ENCODE peak calls at places on chromosomes 16 and 17, in ten cellular contexts. W is spleen, R is left ventricle myocardium inferior, J is cardiac muscle cell, E is adrenal gland, P is nephron progenitor cell, A is fibroblast of the aortic adventitia, M is HCT116, T is lower lobe of right lung, K is mesothelial cell of epicardium. X is an unnamed sample.

GRCh38 chr16:83393196-83393981 is 414.4 kb upstream of the HSBP1 start:
- DNase-seq in W (no peak), R (no peak), J (no peak), E (no peak), P (no peak), A (peak; percentile 25), M (no peak), T (no peak), K (no peak), X (no peak)

GRCh38 chr16:23074423-23074822 is 74.8 kb downstream of the USP31 start:
- DNase-seq in W (no peak), R (peak; percentile 35), J (no peak), E (peak; percentile 65), P (no peak), A (peak; percentile 43), M (no peak), T (no peak), K (no peak), X (no peak)

GRCh38 chr17:50926523-50926922 is 60.4 kb upstream of the TOB1 start:
- DNase-seq in W (no peak), R (no peak), J (no peak), E (no peak), P (no peak), A (no peak), M (no peak), T (no peak), K (no peak), X (no peak)

GRCh38 chr17:79087428-79088143 is 13.0 kb downstream of the ENGASE start:
- DNase-seq in W (peak; percentile 92), R (peak; percentile 57), J (peak; percentile 63), E (peak; percentile 89), P (peak; percentile 91), A (peak; percentile 52), M (peak; percentile 31), T (peak; percentile 79), K (peak; percentile 60), X (peak; percentile 96)

GRCh38 chr16:89396156-89396555 is 94.2 kb downstream of the ANKRD11 start:
- DNase-seq in W (no peak), R (no peak), J (no peak), E (no peak), P (no peak), A (no peak), M (no peak), T (no peak), K (no peak), X (no peak)

GRCh38 chr17:76458580-76459490 is 5.9 kb upstream of the UBE2O start:
- DNase-seq in W (no peak), R (peak; percentile 58), J (peak; percentile 69), E (peak; percentile 88), P (peak; percentile 64), A (peak; percentile 61), M (peak; percentile 57), T (no peak), K (no peak), X (no peak)

GRCh38 chr17:12765544-12765943 is 23.8 kb upstream of the ARHGAP44 start:
- DNase-seq in W (no peak), R (no peak), J (peak; percentile 90), E (peak; percentile 54), P (no peak), A (peak; percentile 71), M (no peak), T (no peak), K (no peak), X (no peak)

GRCh38 chr17:60744355-60744958 is 66.8 kb downstream of the BCAS3 start:
- DNase-seq in W (no peak), R (no peak), J (no peak), E (no peak), P (no peak), A (no peak), M (no peak), T (no peak), K (no peak), X (no peak)

GRCh38 chr16:8855051-8855786 is 13.6 kb downstream of the CARHSP1 start:
- DNase-seq in W (peak; percentile 37), R (no peak), J (no peak), E (no peak), P (no peak), A (no peak), M (no peak), T (peak; percentile 36), K (no peak), X (peak; percentile 1)
- TF ChIP-seq CTCF in W (no peak), R (no peak), J (no peak), E (no peak), P (no peak), A (peak; percentile 4), M (peak; percentile 42), T (no peak), K (no peak), X (no peak)

DNA sequence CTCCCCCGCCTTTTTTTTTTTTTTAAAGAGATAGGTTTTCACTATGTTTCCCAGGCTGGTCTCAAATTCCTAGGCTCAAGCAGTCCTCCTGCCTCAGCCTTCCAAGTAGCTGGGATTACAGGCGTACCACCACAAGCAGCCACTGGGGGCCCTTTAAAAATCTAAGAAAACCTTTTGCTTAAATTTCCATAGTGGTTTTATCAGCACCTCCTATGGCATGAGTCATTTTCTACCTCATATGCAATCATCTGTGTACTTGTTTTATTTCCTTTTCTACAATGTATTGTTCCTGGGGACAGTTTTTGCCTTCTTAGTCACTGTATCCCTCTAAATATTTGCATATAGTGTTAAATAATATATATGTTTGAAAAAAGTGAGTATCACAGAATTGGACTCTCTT is 29.2 kb downstream of the GNA13 start:
- DNase-seq in W (no peak), R (no peak), J (peak; percentile 81), E (no peak), P (no peak), A (peak; percentile 72), M (peak; percentile 65), T (no peak), K (no peak), X (no peak)
- TF ChIP-seq CTCF in W (no peak), R (no peak), J (peak; percentile 59), E (no peak), P (no peak), A (peak; percentile 57), M (peak; percentile 55), T (peak; percentile 20), K (peak; percentile 34), X (peak; percentile 19)

GRCh38 chr17:77735341-77736206 is 222.9 kb upstream of the TNRC6C start:
- DNase-seq in W (no peak), R (peak; percentile 69), J (peak; percentile 35), E (peak; percentile 67), P (no peak), A (peak; percentile 34), M (no peak), T (peak; percentile 81), K (no peak), X (no peak)

GRCh38 chr17:77737442-77738265 is 220.8 kb upstream of the TNRC6C start:
- DNase-seq in W (no peak), R (no peak), J (no peak), E (peak; percentile 41), P (no peak), A (no peak), M (no peak), T (no peak), K (no peak), X (no peak)

GRCh38 chr17:77735051-77735340 is 223.5 kb upstream of the TNRC6C start:
- DNase-seq in W (no peak), R (no peak), J (no peak), E (no peak), P (no peak), A (no peak), M (no peak), T (no peak), K (no peak), X (no peak)

GRCh38 chr17:77736721-77737120 is 221.8 kb upstream of the TNRC6C start:
- DNase-seq in W (no peak), R (no peak), J (no peak), E (peak; percentile 46), P (no peak), A (no peak), M (no peak), T (no peak), K (no peak), X (no peak)

DNA sequence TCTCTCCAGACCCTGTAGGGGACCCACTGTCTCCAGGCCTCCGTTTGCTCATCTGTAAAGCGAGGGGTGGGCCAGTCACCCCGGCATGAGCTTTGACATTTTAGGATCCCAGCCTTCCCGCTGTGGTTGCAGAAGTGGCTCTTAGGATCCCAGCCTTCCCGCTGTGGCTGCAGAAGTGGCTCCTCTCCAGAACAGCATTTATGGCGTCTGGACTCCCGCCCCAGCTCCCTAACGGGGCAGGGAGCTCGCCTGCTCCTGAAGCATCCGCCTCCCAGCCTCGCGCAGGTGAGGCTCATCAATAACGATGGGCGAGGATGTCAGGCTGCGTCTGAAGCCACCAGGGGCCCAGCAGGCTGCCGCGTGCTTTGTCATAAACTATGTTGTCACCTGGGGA is 222.3 kb upstream of the TNRC6C start:
- DNase-seq in W (no peak), R (peak; percentile 26), J (no peak), E (peak; percentile 48), P (peak; percentile 22), A (no peak), M (no peak), T (no peak), K (no peak), X (no peak)
- TF ChIP-seq CTCF in W (no peak), R (no peak), J (no peak), E (no peak), P (no peak), A (no peak), M (no peak), T (no peak), K (no peak), X (no peak)

GRCh38 chr16:85527042-85527766 is 85.9 kb upstream of the GSE1 start:
- DNase-seq in W (no peak), R (no peak), J (no peak), E (no peak), P (no peak), A (no peak), M (no peak), T (no peak), K (no peak), X (no peak)

GRCh38 chr16:85524630-85525463 is 88.3 kb upstream of the GSE1 start:
- DNase-seq in W (peak; percentile 91), R (no peak), J (peak; percentile 83), E (peak; percentile 73), P (no peak), A (peak; percentile 17), M (no peak), T (peak; percentile 90), K (no peak), X (no peak)

GRCh38 chr16:85526132-85526731 is 86.9 kb upstream of the GSE1 start:
- DNase-seq in W (no peak), R (no peak), J (no peak), E (no peak), P (no peak), A (no peak), M (no peak), T (no peak), K (no peak), X (no peak)

GRCh38 chr16:85524365-85524629 is 88.8 kb upstream of the GSE1 start:
- DNase-seq in W (no peak), R (no peak), J (no peak), E (no peak), P (no peak), A (no peak), M (no peak), T (peak; percentile 62), K (no peak), X (no peak)

DNA sequence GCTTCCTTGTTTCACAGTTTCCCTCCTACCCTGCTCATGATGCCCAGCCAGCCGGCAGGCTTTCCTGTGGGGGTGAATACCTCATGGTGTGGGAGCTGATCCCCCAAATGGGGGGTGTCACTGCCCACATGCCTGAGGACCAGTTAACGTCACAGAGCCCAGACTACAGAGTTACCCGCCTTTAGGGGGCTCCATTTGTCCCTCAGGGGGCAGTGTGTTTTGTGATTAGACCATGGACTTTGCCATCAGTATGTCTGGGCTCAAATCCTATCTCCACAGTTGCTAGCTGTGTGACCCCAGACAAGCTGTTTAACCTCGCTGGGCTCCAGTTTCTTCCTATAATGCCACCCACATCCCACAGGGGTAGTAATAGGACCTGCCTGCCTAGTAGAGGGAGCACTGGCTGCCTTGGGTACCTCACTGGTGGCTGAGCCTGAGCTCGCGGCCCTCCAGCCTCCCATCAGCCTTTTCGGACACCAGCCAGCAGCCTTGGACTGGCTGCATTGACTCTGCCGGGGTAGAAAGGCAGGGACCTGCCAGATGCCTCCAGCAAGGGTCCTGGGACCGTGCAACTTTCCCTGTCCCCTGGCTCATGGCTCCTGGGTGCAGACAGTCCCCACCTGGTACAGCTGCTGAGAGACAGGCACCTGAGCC is 87.5 kb upstream of the GSE1 start:
- DNase-seq in W (no peak), R (no peak), J (no peak), E (no peak), P (no peak), A (no peak), M (no peak), T (no peak), K (no peak), X (no peak)
- TF ChIP-seq CTCF in W (no peak), R (no peak), J (no peak), E (no peak), P (no peak), A (no peak), M (no peak), T (no peak), K (no peak), X (no peak)